ENCODE peak calls at places on chromosomes 13 and 19, in nine cellular contexts. K, B, O, U, Z, L, T, X and A are unnamed samples.

GRCh38 chr19:16737909-16738308 is 18.3 kb downstream of the NWD1 start:
- DNase-seq in U (peak), Z (no peak), K (no peak), B (no peak), O (no peak), X (no peak), L (no peak), T (no peak), A (no peak)

GRCh38 chr19:18044825-18045304 is 36.9 kb downstream of the ARRDC2 start:
- DNase-seq in U (peak), T (peak), K (no peak), L (no peak), B (peak), X (peak), Z (peak), O (peak), A (peak)

GRCh38 chr19:42420055-42420544 is 7.1 kb downstream of the LIPE start:
- DNase-seq in O (peak), U (peak), X (no peak), Z (peak), B (peak), L (peak), K (no peak), T (peak), A (peak)

GRCh38 chr13:113841355-113841653 is 22.6 kb downstream of the GAS6 start:
- DNase-seq in K (no peak), X (no peak), U (no peak), B (no peak), O (no peak), L (no peak), T (no peak), Z (no peak), A (no peak)

GRCh38 chr19:52566588-52566987 is 3.5 kb upstream of the ZNF701 start:
- DNase-seq in U (peak), L (no peak), X (no peak), B (no peak), T (no peak), O (peak), K (no peak), Z (peak), A (no peak)

GRCh38 chr13:94175076-94175475 is 304.4 kb downstream of the DCT start:
- DNase-seq in X (no peak), U (no peak), T (no peak), B (no peak), K (no peak), O (no peak), L (no peak), Z (no peak), A (no peak)

GRCh38 chr19:8815780-8816179 is 16.3 kb downstream of the ZNF558 start:
- DNase-seq in X (no peak), U (no peak), L (no peak), O (no peak), B (no peak), K (no peak), Z (no peak), T (no peak), A (no peak)

GRCh38 chr19:12065100-12065538 is 588 bp downstream of the ZNF844 start:
- DNase-seq in O (peak), T (no peak), X (no peak), L (no peak), K (no peak), Z (peak), U (peak), B (peak), A (peak)

GRCh38 chr13:107379398-107380155 is 811.6 kb upstream of the ARGLU1 start:
- DNase-seq in T (no peak), O (no peak), U (no peak), K (no peak), X (no peak), B (no peak), L (no peak), Z (no peak), A (no peak)

GRCh38 chr13:22455036-22455435 is 725.7 kb upstream of the SGCG start:
- DNase-seq in K (peak), L (no peak), B (no peak), T (no peak), O (no peak), Z (no peak), X (no peak), U (no peak), A (no peak)
- TF ChIP-seq CTCF in K (no peak), L (no peak), B (no peak), T (no peak), O (no peak), Z (no peak), X (no peak), U (no peak), A (no peak)

GRCh38 chr19:35696835-35697234 is 7.5 kb upstream of the ZBTB32 start:
- DNase-seq in Z (no peak), X (no peak), U (no peak), L (no peak), T (no peak), K (no peak), O (no peak), B (peak), A (peak)

GRCh38 chr19:35695895-35696422 is 8.4 kb upstream of the ZBTB32 start:
- DNase-seq in X (no peak), K (no peak), B (no peak), L (no peak), T (no peak), O (no peak), U (no peak), Z (no peak), A (no peak)

GRCh38 chr19:35693422-35693821 is 10.9 kb upstream of the ZBTB32 start:
- DNase-seq in K (no peak), T (no peak), Z (no peak), X (no peak), O (no peak), U (no peak), L (no peak), B (no peak), A (no peak)

GRCh38 chr19:35692010-35692409 is 12.3 kb upstream of the ZBTB32 start:
- DNase-seq in B (no peak), U (no peak), L (peak), O (no peak), X (no peak), Z (no peak), K (no peak), T (no peak), A (no peak)

GRCh38 chr19:35693835-35694599 is 10.3 kb upstream of the ZBTB32 start:
- DNase-seq in K (peak), B (peak), L (no peak), X (peak), Z (peak), O (peak), U (peak), T (peak), A (peak)
- TF ChIP-seq CTCF in K (peak), B (peak), L (peak), X (peak), Z (peak), O (peak), U (peak), T (peak), A (peak)

GRCh38 chr13:89066868-89067466 is 1395.8 kb downstream of the SLITRK5 start:
- DNase-seq in U (peak), L (no peak), X (no peak), B (peak), K (no peak), O (no peak), Z (peak), T (peak), A (no peak)
- TF ChIP-seq CTCF in U (no peak), L (peak), X (peak), B (peak), K (peak), O (peak), Z (peak), T (peak), A (peak)

GRCh38 chr13:110322126-110322827 is 15.2 kb downstream of the COL4A2 start:
- DNase-seq in X (peak), T (peak), Z (no peak), B (no peak), O (no peak), L (no peak), U (no peak), K (no peak), A (no peak)

GRCh38 chr13:110322828-110323171 is 15.7 kb downstream of the COL4A2 start:
- DNase-seq in L (no peak), K (no peak), X (peak), O (no peak), U (no peak), B (no peak), T (no peak), Z (no peak), A (no peak)

GRCh38 chr13:110323986-110324749 is 17.1 kb downstream of the COL4A2 start:
- DNase-seq in T (peak), B (no peak), X (no peak), O (no peak), Z (no peak), L (no peak), U (no peak), K (no peak), A (no peak)

GRCh38 chr13:110320645-110321044 is 13.6 kb downstream of the COL4A2 start:
- DNase-seq in B (no peak), L (no peak), X (no peak), Z (no peak), T (no peak), O (no peak), K (no peak), U (no peak), A (no peak)

DNA sequence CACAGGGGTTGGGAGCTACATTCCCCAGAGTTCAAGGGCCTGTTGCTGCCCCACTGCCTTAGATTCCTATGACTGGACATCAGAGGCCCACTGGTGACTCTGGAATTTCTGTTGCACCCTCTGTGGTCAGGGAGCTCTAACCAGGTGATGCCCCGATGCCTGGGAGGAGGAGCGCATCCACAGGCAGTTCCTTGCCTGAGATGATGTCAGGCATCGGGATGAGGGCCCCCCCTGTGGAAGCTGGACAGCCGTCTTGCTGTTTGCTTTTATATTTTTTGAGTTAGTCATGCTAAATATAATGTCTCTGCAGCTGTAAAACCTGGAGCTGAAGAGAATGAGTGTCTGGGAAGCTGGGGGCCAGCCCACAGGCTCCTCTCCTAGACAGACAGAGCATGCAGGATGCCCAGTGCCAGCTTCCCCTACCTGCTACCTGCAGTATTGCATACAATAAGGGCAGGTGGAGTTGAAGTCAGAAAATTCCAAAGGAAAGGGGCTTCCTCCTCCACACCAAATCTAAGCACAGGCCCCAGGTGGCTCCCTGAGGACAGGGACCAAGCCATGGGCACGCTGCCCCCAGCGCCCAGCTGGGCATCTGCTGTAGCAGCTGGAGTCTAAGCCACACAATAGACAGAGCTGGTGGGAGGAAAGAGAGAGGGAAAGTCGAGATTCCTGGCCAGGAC is 16.2 kb downstream of the COL4A2 start:
- DNase-seq in O (peak), L (no peak), B (no peak), Z (peak), K (no peak), T (peak), X (no peak), U (peak), A (no peak)
- TF ChIP-seq CTCF in O (peak), L (no peak), B (no peak), Z (peak), K (peak), T (peak), X (no peak), U (no peak), A (no peak)

GRCh38 chr19:934197-934840 is 8.5 kb downstream of the ARID3A start:
- DNase-seq in U (no peak), Z (no peak), K (no peak), B (no peak), X (no peak), O (no peak), T (no peak), L (peak), A (no peak)

GRCh38 chr19:934865-935422 is 9.1 kb downstream of the ARID3A start:
- DNase-seq in K (peak), T (no peak), U (peak), L (peak), Z (peak), B (no peak), O (no peak), X (peak), A (peak)

GRCh38 chr19:931860-932646 is 6.2 kb downstream of the ARID3A start:
- DNase-seq in X (no peak), T (no peak), L (no peak), O (no peak), K (no peak), U (no peak), Z (no peak), B (no peak), A (no peak)

GRCh38 chr19:933553-933882 is 7.7 kb downstream of the ARID3A start:
- DNase-seq in Z (no peak), K (no peak), B (no peak), U (no peak), L (no peak), X (no peak), T (no peak), O (no peak), A (no peak)

GRCh38 chr19:932647-933552 is 7.1 kb downstream of the ARID3A start:
- DNase-seq in B (peak), L (peak), Z (peak), U (peak), O (peak), X (no peak), T (peak), K (no peak), A (peak)
- TF ChIP-seq CTCF in B (no peak), L (no peak), Z (no peak), U (no peak), O (peak), X (no peak), T (no peak), K (no peak), A (no peak)